ENCODE peak calls at places on chromosomes 11 and 22, in eight cellular contexts. T, R, X, Y, D, V, L and Q are unnamed samples. For H3K9me3, the result is how much of the 10 kb centered on the place peaks cover.

GRCh38 chr11:26753738-26754504 is 32.1 kb upstream of the SLC5A12 start:
- DNase-seq in T (peak), R (peak), X (peak), Y (peak), D (peak), V (peak), L (peak), Q (no peak)

GRCh38 chr11:102325088-102325487 is 7.8 kb downstream of the BIRC3 start:
- DNase-seq in T (no peak), R (no peak), X (no peak), Y (no peak), D (no peak), V (no peak), L (no peak), Q (no peak)

GRCh38 chr11:83815736-83816135 is 529.6 kb upstream of the CCDC90B start:
- DNase-seq in T (no peak), R (no peak), X (no peak), Y (no peak), D (no peak), V (no peak), L (no peak), Q (no peak)

GRCh38 chr11:120546312-120547205 is 35.0 kb downstream of the GRIK4 start:
- DNase-seq in T (peak), R (peak), X (peak), Y (no peak), D (peak), V (peak), L (no peak), Q (no peak)

GRCh38 chr11:33551051-33551450 is 149.6 kb downstream of the C11orf91 start:
- DNase-seq in T (no peak), R (no peak), X (no peak), Y (no peak), D (no peak), V (no peak), L (no peak), Q (no peak)

GRCh38 chr22:40323681-40324083 is 22.6 kb upstream of the ADSL start:
- DNase-seq in T (no peak), R (no peak), X (no peak), Y (no peak), D (no peak), V (no peak), L (no peak), Q (no peak)

GRCh38 chr11:87422566-87422965 is 384.8 kb downstream of the TMEM135 start:
- DNase-seq in T (no peak), R (no peak), X (no peak), Y (no peak), D (no peak), V (no peak), L (no peak), Q (no peak)

GRCh38 chr11:33063326-33063775 is 24.0 kb downstream of the TCP11L1 start:
- DNase-seq in T (no peak), R (no peak), X (peak), Y (no peak), D (no peak), V (no peak), L (no peak), Q (no peak)

GRCh38 chr11:1570531-1570895 is 1.6 kb downstream of the DUSP8 start:
- DNase-seq in T (no peak), R (no peak), X (no peak), Y (no peak), D (no peak), V (no peak), L (no peak), Q (no peak)

GRCh38 chr11:75771646-75772410 is 3.2 kb downstream of the DGAT2 start:
- DNase-seq in T (peak), R (peak), X (peak), Y (no peak), D (peak), V (peak), L (no peak), Q (peak)

GRCh38 chr11:19359425-19360000 is 118.8 kb upstream of the E2F8 start:
- DNase-seq in T (no peak), R (peak), X (no peak), Y (no peak), D (no peak), V (no peak), L (no peak), Q (no peak)

GRCh38 chr22:49827307-49827852 is 293 bp downstream of the BRD1 start:
- DNase-seq in T (no peak), R (no peak), X (peak), Y (no peak), D (no peak), V (no peak), L (no peak), Q (no peak)

GRCh38 chr11:970319-970871 is 44.7 kb downstream of the AP2A2 start:
- DNase-seq in T (no peak), R (no peak), X (no peak), Y (no peak), D (no peak), V (no peak), L (no peak), Q (no peak)

GRCh38 chr11:129938764-129939163 is 43.4 kb upstream of the NFRKB start:
- DNase-seq in T (no peak), R (no peak), X (no peak), Y (no peak), D (no peak), V (no peak), L (no peak), Q (no peak)
- H3K9me3 ChIP-seq in T (under half), R (under half), X (under half), Y (under half), D (under half), V (under half), L (under half), Q (under half)

GRCh38 chr11:66051371-66051765 is 796 bp upstream of the SF3B2 start:
- DNase-seq in T (no peak), R (no peak), X (no peak), Y (no peak), D (no peak), V (no peak), L (no peak), Q (no peak)

GRCh38 chr11:66051766-66052663 is at the start of gene SF3B2:
- DNase-seq in T (peak), R (peak), X (peak), Y (peak), D (peak), V (peak), L (peak), Q (peak)

GRCh38 chr11:66048525-66049313 is at the start of gene GAL3ST3:
- DNase-seq in T (no peak), R (no peak), X (no peak), Y (no peak), D (no peak), V (no peak), L (no peak), Q (no peak)

GRCh38 chr11:66052664-66052982 is 459 bp downstream of the SF3B2 start:
- DNase-seq in T (no peak), R (no peak), X (no peak), Y (no peak), D (peak), V (no peak), L (no peak), Q (no peak)

DNA sequence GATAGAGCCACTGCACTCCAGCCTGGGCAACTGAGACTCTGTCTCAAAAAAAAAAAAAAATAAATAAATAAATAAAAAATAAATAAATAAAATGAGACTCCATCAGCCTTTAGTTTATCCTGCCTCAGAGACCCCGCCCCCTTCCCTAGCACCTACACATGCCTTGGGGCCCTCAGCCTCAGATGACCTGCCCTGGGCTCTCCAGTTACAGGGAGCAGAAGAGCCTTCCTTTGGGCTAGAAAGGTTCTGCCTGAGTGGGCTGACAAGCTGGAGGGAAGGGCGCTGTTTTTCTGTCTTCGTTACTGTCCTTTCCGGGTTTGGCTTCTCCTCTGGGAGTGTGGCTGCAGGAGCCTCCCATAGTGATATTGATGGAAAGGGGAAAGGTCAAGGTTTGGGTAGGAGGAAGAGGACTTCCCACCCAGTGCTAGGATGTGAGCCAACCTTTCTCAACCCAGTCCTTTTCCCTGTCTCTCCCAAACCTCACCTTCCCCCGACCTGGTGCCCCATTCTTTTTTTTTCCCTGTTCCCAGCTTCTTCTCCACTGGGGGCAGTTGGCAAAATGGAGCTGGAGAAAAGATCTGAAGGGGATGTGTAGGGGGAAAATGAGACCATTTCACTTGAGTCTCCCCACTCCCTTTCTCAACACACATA is 1.5 kb upstream of the SF3B2 start:
- DNase-seq in T (no peak), R (no peak), X (no peak), Y (no peak), D (no peak), V (no peak), L (no peak), Q (no peak)
- TF ChIP-seq CTCF in T (no peak), R (no peak), X (no peak), Y (no peak), D (no peak), V (no peak), L (no peak), Q (no peak)

GRCh38 chr22:47593291-47593690 is 830.8 kb downstream of the TBC1D22A start:
- DNase-seq in T (no peak), R (no peak), X (no peak), Y (no peak), D (peak), V (no peak), L (no peak), Q (peak)

GRCh38 chr22:47595122-47595521 is 832.7 kb downstream of the TBC1D22A start:
- DNase-seq in T (no peak), R (no peak), X (no peak), Y (no peak), D (peak), V (no peak), L (no peak), Q (peak)

GRCh38 chr22:47591709-47592108 is 829.3 kb downstream of the TBC1D22A start:
- DNase-seq in T (no peak), R (no peak), X (no peak), Y (no peak), D (peak), V (peak), L (no peak), Q (peak)

GRCh38 chr22:47592791-47593190 is 830.3 kb downstream of the TBC1D22A start:
- DNase-seq in T (no peak), R (no peak), X (no peak), Y (no peak), D (peak), V (no peak), L (no peak), Q (peak)

GRCh38 chr22:47593911-47594311 is 831.5 kb downstream of the TBC1D22A start:
- DNase-seq in T (no peak), R (no peak), X (no peak), Y (no peak), D (peak), V (no peak), L (no peak), Q (peak)
- H3K9me3 ChIP-seq in T (under half), R (half or more), X (under half), Y (under half), D (under half), V (under half), L (under half), Q (under half)

GRCh38 chr11:68827733-68828132 is 14.0 kb downstream of the CPT1A start:
- DNase-seq in T (no peak), R (no peak), X (no peak), Y (no peak), D (no peak), V (no peak), L (no peak), Q (no peak)

GRCh38 chr11:68828155-68828931 is 13.4 kb downstream of the CPT1A start:
- DNase-seq in T (no peak), R (no peak), X (no peak), Y (no peak), D (peak), V (no peak), L (no peak), Q (no peak)

GRCh38 chr11:68822546-68822945 is 19.2 kb downstream of the CPT1A start:
- DNase-seq in T (no peak), R (no peak), X (no peak), Y (no peak), D (no peak), V (no peak), L (no peak), Q (no peak)

GRCh38 chr11:68826726-68827125 is 15.0 kb downstream of the CPT1A start:
- DNase-seq in T (no peak), R (no peak), X (no peak), Y (no peak), D (no peak), V (no peak), L (no peak), Q (no peak)

DNA sequence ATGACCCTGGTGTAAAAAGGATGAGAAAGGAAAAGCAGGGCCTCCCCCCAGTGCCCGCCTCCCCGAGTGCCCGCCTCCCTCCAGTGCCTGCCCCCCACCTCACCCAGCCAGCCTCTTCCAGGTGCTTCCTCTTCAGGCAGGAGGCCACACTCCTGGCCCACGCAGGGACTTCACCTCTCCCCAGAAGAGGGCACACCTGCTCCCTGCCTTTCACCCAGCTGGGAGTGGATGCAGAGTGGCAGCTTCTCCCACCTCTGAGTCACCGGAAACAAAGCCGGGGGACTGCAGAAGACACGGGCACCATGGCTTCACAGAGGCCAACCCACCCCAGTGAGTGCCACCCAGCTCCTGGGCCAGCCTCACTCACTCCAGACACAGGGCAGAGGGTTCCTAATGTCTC is 16.1 kb downstream of the CPT1A start:
- DNase-seq in T (no peak), R (no peak), X (no peak), Y (no peak), D (peak), V (no peak), L (no peak), Q (peak)
- TF ChIP-seq CTCF in T (no peak), R (no peak), X (no peak), Y (no peak), D (peak), V (no peak), L (no peak), Q (peak)

GRCh38 chr11:58742140-58742539 is 10.4 kb upstream of the GLYAT start:
- DNase-seq in T (no peak), R (no peak), X (no peak), Y (no peak), D (no peak), V (no peak), L (no peak), Q (no peak)
- H3K9me3 ChIP-seq in T (under half), R (under half), X (under half), Y (under half), D (under half), V (under half), L (under half), Q (under half)

GRCh38 chr11:86274503-86274902 is 27.5 kb upstream of the HIKESHI start:
- DNase-seq in T (no peak), R (no peak), X (no peak), Y (no peak), D (no peak), V (no peak), L (no peak), Q (no peak)
- TF ChIP-seq CTCF in T (no peak), R (no peak), X (peak), Y (no peak), D (no peak), V (no peak), L (no peak), Q (no peak)

DNA sequence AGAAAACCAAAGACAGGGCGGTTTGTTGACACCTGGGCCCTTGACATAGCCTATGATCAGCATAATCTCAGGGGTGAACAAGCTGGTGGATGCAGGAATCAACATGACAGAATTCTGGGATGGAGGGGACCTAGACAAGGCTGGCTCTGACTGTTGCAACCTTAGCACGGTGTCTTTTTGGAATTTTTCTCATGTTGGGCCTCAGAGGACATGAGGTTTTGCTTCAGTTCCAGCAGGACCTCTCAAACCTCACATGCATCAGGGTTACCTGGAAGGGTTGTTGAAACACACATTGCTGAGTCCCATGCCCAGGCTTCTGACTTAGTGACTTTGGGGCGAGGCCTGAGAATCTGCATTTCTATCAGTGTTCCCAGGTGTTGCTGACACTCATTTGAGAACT is 345.6 kb upstream of the B3GAT1 start:
- DNase-seq in T (no peak), R (no peak), X (no peak), Y (no peak), D (no peak), V (no peak), L (no peak), Q (no peak)
- H3K9me3 ChIP-seq in T (under half), R (half or more), X (under half), Y (under half), D (under half), V (under half), L (under half), Q (under half)

GRCh38 chr22:46538816-46539163 is 1.4 kb upstream of the CELSR1 start:
- DNase-seq in T (no peak), R (no peak), X (peak), Y (no peak), D (no peak), V (no peak), L (no peak), Q (peak)
- TF ChIP-seq CTCF in T (no peak), R (no peak), X (no peak), Y (no peak), D (no peak), V (no peak), L (no peak), Q (no peak)

GRCh38 chr11:114614127-114614720 is 18.6 kb upstream of the NXPE4 start:
- DNase-seq in T (no peak), R (no peak), X (no peak), Y (no peak), D (no peak), V (no peak), L (no peak), Q (no peak)
- H3K9me3 ChIP-seq in T (under half), R (under half), X (under half), Y (under half), D (under half), V (under half), L (under half), Q (under half)

DNA sequence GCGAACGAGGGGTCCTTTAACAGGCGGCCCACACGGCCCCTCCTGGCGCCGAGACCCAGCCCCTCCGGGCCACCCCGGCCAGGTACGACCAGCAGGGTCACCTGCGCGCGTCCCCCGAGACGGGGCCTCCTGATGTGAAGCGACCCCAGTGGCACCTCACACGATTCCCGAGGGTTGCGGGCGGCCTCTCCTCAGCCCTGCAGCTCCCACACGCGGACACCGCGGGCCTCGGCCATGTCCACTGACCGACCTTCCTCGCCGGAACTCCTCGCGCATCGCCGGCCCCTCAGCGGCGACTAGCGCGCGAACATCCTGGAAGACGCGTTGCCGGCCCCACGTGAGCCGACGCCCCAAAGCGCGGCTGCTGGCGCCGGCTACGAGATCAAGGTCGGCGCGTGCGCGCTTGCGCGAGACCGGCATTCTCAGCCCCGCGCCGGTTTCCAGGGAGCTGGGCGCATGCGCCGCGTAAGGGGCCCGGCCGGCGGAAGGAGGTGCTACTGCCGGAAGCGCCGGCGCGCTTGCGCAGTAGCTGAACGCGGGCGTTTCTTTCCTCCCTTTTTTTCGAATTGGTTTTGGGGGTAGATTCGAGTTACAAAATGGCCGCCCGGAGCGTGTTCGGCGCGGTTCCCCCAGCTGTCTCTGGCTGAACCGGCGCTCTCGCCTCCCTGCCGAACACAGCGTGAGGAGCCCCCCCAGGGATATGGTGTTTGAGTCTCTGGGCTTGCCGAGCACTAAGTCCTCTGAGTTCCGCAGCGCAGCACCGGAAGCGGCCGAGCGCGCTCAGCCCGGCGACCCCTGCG is at the start of gene NUP50:
- DNase-seq in T (peak), R (peak), X (peak), Y (peak), D (peak), V (peak), L (peak), Q (peak)
- TF ChIP-seq CTCF in T (no peak), R (no peak), X (no peak), Y (no peak), D (no peak), V (no peak), L (peak), Q (no peak)